ENCODE peak calls at places on chromosomes 2 and 18, in four cellular contexts. A is NAMALWA, W is caudate nucleus, E is NCI-H2107. I is an unnamed sample.

GRCh38 chr2:148501545-148501944 is 143.0 kb upstream of the EPC2 start:
- DNase-seq in A (no peak), W (no peak), E (no peak), I (no peak)

GRCh38 chr2:74548919-74549684 is 4.6 kb downstream of the LOXL3 start:
- DNase-seq in A (no peak), W (no peak), E (no peak), I (peak; percentile 53)

GRCh38 chr2:86048383-86048701 is 57.3 kb downstream of the POLR1A start:
- DNase-seq in A (no peak), W (no peak), E (no peak), I (no peak)

GRCh38 chr2:75657794-75658193 is 11.2 kb downstream of the MRPL19 start:
- DNase-seq in A (no peak), W (no peak), E (no peak), I (no peak)

GRCh38 chr2:54438271-54438670 is 17.9 kb upstream of the SPTBN1 start:
- DNase-seq in A (no peak), W (no peak), E (no peak), I (no peak)

GRCh38 chr18:22865354-22866116 is 67.6 kb upstream of the RBBP8 start:
- DNase-seq in A (no peak), W (no peak), E (no peak), I (no peak)

GRCh38 chr18:63540131-63540530 is 2.0 kb upstream of the SERPINB12 start:
- DNase-seq in A (no peak), W (no peak), E (no peak), I (no peak)

GRCh38 chr2:237492137-237492890 is 5.3 kb downstream of the MLPH start:
- DNase-seq in A (no peak), W (no peak), E (no peak), I (no peak)

GRCh38 chr2:222703866-222704265 is 32.4 kb downstream of the MOGAT1 start:
- DNase-seq in A (no peak), W (no peak), E (no peak), I (no peak)

GRCh38 chr2:56239437-56239836 is 55.6 kb downstream of the CCDC85A start:
- DNase-seq in A (no peak), W (no peak), E (no peak), I (no peak)

GRCh38 chr2:118371500-118371899 is 283.2 kb downstream of the INSIG2 start:
- DNase-seq in A (peak; percentile 48), W (no peak), E (no peak), I (no peak)

I was measured in NCI-H345.